ENCODE peak calls at places on chromosomes 5 and 9, in eight cellular contexts. F is thyroid gland, D is ovary, J is prostate gland, X is IMR-90, U is HCT116, G is transverse colon, H is left ventricle myocardium inferior. Q is an unnamed sample.
A peak's percentile ranks its signal among the peaks of the same experiment; 100 is the strongest.

GRCh38 chr9:5438301-5439162 is 807 bp upstream of the PLGRKT start:
- DNase-seq in F (peak; percentile 14), D (no peak), J (no peak), X (peak; percentile 56), U (no peak), G (peak; percentile 34), H (no peak), Q (peak; percentile 44)

GRCh38 chr5:170070556-170071412 is 34.9 kb upstream of the FOXI1 start:
- DNase-seq in F (peak; percentile 27), D (no peak), J (no peak), X (peak; percentile 45), U (peak; percentile 16), G (no peak), H (peak; percentile 31), Q (peak; percentile 23)

GRCh38 chr5:54217826-54218503 is 92.4 kb downstream of the ARL15 start:
- DNase-seq in F (peak; percentile 17), D (no peak), J (peak; percentile 42), X (peak; percentile 82), U (peak; percentile 39), G (no peak), H (no peak), Q (peak; percentile 40)

GRCh38 chr9:94818196-94818541 is 91.7 kb downstream of the AOPEP start:
- DNase-seq in F (no peak), D (no peak), J (no peak), X (no peak), U (no peak), G (no peak), H (no peak), Q (no peak)

GRCh38 chr9:120944434-120945125 is 18.0 kb upstream of the TRAF1 start:
- DNase-seq in F (no peak), D (no peak), J (no peak), X (no peak), U (no peak), G (no peak), H (no peak), Q (no peak)

GRCh38 chr9:125462766-125463384 is 201.2 kb downstream of the GAPVD1 start:
- DNase-seq in F (no peak), D (no peak), J (no peak), X (peak; percentile 51), U (no peak), G (no peak), H (no peak), Q (no peak)

GRCh38 chr5:59416441-59416840 is 477.1 kb downstream of the PDE4D start:
- DNase-seq in F (no peak), D (no peak), J (no peak), X (peak; percentile 7), U (no peak), G (no peak), H (no peak), Q (no peak)

GRCh38 chr5:95989283-95990048 is 27.8 kb upstream of the ELL2 start:
- DNase-seq in F (no peak), D (no peak), J (no peak), X (no peak), U (no peak), G (no peak), H (no peak), Q (no peak)

GRCh38 chr5:168591302-168592013 is 12.3 kb upstream of the PANK3 start:
- DNase-seq in F (no peak), D (no peak), J (no peak), X (no peak), U (no peak), G (no peak), H (no peak), Q (peak; percentile 55)

GRCh38 chr5:168987540-168988300 is 313.2 kb downstream of the SLIT3 start:
- DNase-seq in F (peak; percentile 78), D (peak; percentile 50), J (peak; percentile 76), X (peak; percentile 58), U (peak; percentile 32), G (peak; percentile 75), H (peak; percentile 65), Q (peak; percentile 78)

GRCh38 chr5:59236996-59237395 is 654.1 kb downstream of the RAB3C start:
- DNase-seq in F (no peak), D (no peak), J (no peak), X (no peak), U (no peak), G (no peak), H (no peak), Q (no peak)

GRCh38 chr5:119527346-119527745 is 75.0 kb downstream of the HSD17B4 start:
- DNase-seq in F (no peak), D (no peak), J (no peak), X (peak; percentile 36), U (no peak), G (no peak), H (no peak), Q (no peak)

GRCh38 chr5:78127875-78128274 is 166.6 kb downstream of the AP3B1 start:
- DNase-seq in F (no peak), D (no peak), J (no peak), X (no peak), U (no peak), G (no peak), H (no peak), Q (no peak)

GRCh38 chr9:135010363-135010860 is 77.1 kb upstream of the OLFM1 start:
- DNase-seq in F (peak; percentile 44), D (no peak), J (no peak), X (no peak), U (no peak), G (no peak), H (no peak), Q (no peak)

GRCh38 chr9:14383296-14383695 is 69.4 kb upstream of the NFIB start:
- DNase-seq in F (peak; percentile 23), D (no peak), J (no peak), X (no peak), U (no peak), G (no peak), H (no peak), Q (no peak)

GRCh38 chr9:78811562-78812276 is 514.8 kb downstream of the PSAT1 start:
- DNase-seq in F (no peak), D (no peak), J (no peak), X (peak; percentile 61), U (no peak), G (no peak), H (no peak), Q (no peak)

GRCh38 chr5:66958126-66958983 is 238.2 kb downstream of the CD180 start:
- DNase-seq in F (no peak), D (no peak), J (no peak), X (peak; percentile 80), U (no peak), G (no peak), H (no peak), Q (no peak)

GRCh38 chr5:116176124-116176523 is 91.3 kb downstream of the COMMD10 start:
- DNase-seq in F (no peak), D (no peak), J (no peak), X (peak; percentile 2), U (peak; percentile 23), G (no peak), H (no peak), Q (no peak)

GRCh38 chr9:72441296-72442211 is 76.5 kb upstream of the ZFAND5 start:
- DNase-seq in F (no peak), D (no peak), J (no peak), X (peak; percentile 35), U (no peak), G (no peak), H (no peak), Q (no peak)

GRCh38 chr5:32852535-32852934 is 141.4 kb downstream of the NPR3 start:
- DNase-seq in F (peak; percentile 93), D (no peak), J (no peak), X (peak; percentile 89), U (no peak), G (peak; percentile 8), H (peak; percentile 28), Q (no peak)

GRCh38 chr9:89605181-89606048 is 603 bp downstream of the GADD45G start:
- DNase-seq in F (peak; percentile 72), D (peak; percentile 60), J (peak; percentile 44), X (peak; percentile 19), U (no peak), G (peak; percentile 65), H (peak; percentile 69), Q (peak; percentile 68)

GRCh38 chr5:142684508-142685031 is 1.3 kb downstream of the FGF1 start:
- DNase-seq in F (peak; percentile 53), D (no peak), J (no peak), X (peak; percentile 33), U (no peak), G (no peak), H (no peak), Q (no peak)

GRCh38 chr5:90888511-90889324 is 330.1 kb downstream of the ADGRV1 start:
- DNase-seq in F (no peak), D (no peak), J (no peak), X (peak; percentile 35), U (no peak), G (no peak), H (no peak), Q (no peak)

GRCh38 chr5:14153071-14153864 is 10.1 kb downstream of the TRIO start:
- DNase-seq in F (no peak), D (no peak), J (no peak), X (no peak), U (no peak), G (no peak), H (no peak), Q (no peak)
- H3K4me3 ChIP-seq in F (no peak overlapping the region), D (no peak overlapping the region), J (no peak overlapping the region), X (no peak overlapping the region), U (no peak overlapping the region), G (no peak overlapping the region), H (peak overlapping the region; percentile 41), Q (no peak overlapping the region)

DNA sequence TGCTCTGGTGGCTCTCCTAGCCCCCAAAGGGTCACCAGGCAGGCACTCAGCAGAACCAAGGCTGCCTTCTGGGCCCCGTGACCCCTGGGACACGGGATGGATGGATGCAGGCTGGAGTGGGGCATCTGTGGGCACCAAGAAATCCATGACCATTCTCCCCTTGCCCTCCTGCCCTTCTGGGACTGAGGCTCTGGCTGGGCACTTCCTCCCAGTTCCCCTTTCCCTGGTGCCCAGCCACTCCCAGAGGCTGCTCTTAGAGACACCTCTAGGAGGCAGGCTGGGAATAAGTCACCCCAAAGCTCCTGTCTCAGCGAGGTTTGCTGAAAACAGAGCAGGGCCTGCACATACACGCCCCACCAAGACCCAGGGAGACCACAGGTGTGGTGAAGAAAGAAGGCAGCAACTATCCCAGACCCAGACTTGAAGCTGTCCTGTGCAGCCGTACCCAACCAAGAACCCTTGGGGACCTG is 943 bp downstream of the STING1 start:
- DNase-seq in F (no peak), D (peak; percentile 30), J (no peak), X (peak; percentile 34), U (no peak), G (peak; percentile 39), H (peak; percentile 39), Q (peak; percentile 56)
- TF ChIP-seq CTCF in F (peak; percentile 6), D (peak; percentile 9), J (peak; percentile 38), X (peak; percentile 20), U (peak; percentile 30), G (no peak), H (no peak), Q (no peak)

DNA sequence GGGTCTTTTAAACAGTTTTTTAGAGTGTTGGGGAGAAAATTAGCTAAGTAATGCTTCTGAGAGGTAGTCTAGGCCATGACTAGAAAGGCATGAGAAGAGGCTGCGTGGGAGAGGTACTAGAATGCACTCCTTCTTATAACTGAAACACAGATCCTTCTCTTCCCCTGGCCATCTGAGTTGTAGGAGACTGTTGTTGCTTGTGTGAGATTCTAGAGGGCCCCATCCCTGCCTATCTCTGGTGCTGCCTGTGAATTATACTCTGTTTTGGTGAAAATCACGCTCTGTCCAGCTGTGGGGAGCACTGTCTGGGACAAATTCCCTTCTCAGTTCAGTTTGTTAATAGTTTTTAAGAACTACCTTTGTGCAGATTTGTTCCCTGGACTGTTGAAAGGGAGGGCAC is 37.5 kb downstream of the MAP1B start:
- DNase-seq in F (no peak), D (no peak), J (no peak), X (no peak), U (no peak), G (no peak), H (no peak), Q (no peak)
- H3K4me1 ChIP-seq in F (peaks cover 8% of the 10 kb centered on the region), D (peaks cover 15% of the 10 kb centered on the region), J (no peaks in the 10 kb centered on the region), X (peaks cover 20% of the 10 kb centered on the region), U (no peaks in the 10 kb centered on the region), G (peaks cover 4% of the 10 kb centered on the region), H (peaks cover 58% of the 10 kb centered on the region), Q (no peaks in the 10 kb centered on the region)

GRCh38 chr5:88821161-88821560 is 61.8 kb downstream of the MEF2C start:
- DNase-seq in F (no peak), D (no peak), J (no peak), X (no peak), U (no peak), G (no peak), H (no peak), Q (no peak)
- H3K4me3 ChIP-seq in F (no peak overlapping the region), D (no peak overlapping the region), J (no peak overlapping the region), X (no peak overlapping the region), U (no peak overlapping the region), G (no peak overlapping the region), H (no peak overlapping the region), Q (no peak overlapping the region)

Q was measured in colonic mucosa.